ENCODE peak calls at places on chromosomes 12 and 14, in ten cellular contexts. Y is brain microvascular endothelial cell, E is hepatocyte, X is PC-3, D is GM23338, M is H1, B is tibial artery, O is OCI-LY7, G is MM.1S, S is heart left ventricle. T is an unnamed sample.

GRCh38 chr12:5505751-5506150 is 73.8 kb downstream of the NTF3 start:
- DNase-seq in G (no peak), M (no peak), S (no peak), O (no peak), E (no peak), Y (no peak), B (no peak), D (no peak), X (no peak), T (no peak)

GRCh38 chr12:46744256-46744655 is 81.5 kb downstream of the SLC38A4 start:
- DNase-seq in B (no peak), X (no peak), D (no peak), M (no peak), G (no peak), Y (no peak), O (no peak), S (no peak), E (no peak), T (no peak)

GRCh38 chr14:90773196-90773486 is 43.1 kb downstream of the TTC7B start:
- DNase-seq in O (no peak), M (no peak), X (no peak), B (no peak), E (no peak), D (no peak), G (no peak), Y (no peak), S (no peak), T (no peak)

GRCh38 chr14:23932639-23933038 is 20.9 kb upstream of the DHRS4 start:
- DNase-seq in S (no peak), O (no peak), B (no peak), X (no peak), Y (no peak), D (no peak), E (no peak), M (no peak), G (no peak), T (no peak)

GRCh38 chr12:69779928-69780327 is 41.3 kb downstream of the RAB3IP start:
- DNase-seq in G (no peak), X (peak; percentile 79), E (no peak), Y (peak; percentile 56), D (peak; percentile 81), S (no peak), M (peak; percentile 54), B (no peak), O (no peak), T (peak; percentile 11)

GRCh38 chr12:72209096-72209495 is 63.1 kb upstream of the TRHDE start:
- DNase-seq in X (no peak), E (no peak), D (no peak), B (no peak), O (no peak), M (no peak), Y (no peak), G (no peak), S (no peak), T (no peak)

GRCh38 chr14:24409217-24409616 is 10.4 kb downstream of the NYNRIN start:
- DNase-seq in B (no peak), X (no peak), D (no peak), E (no peak), S (no peak), G (no peak), Y (no peak), O (no peak), M (no peak), T (no peak)

GRCh38 chr12:113461666-113462065 is 10.0 kb downstream of the LHX5 start:
- DNase-seq in X (peak; percentile 57), O (peak; percentile 67), B (no peak), Y (no peak), E (no peak), D (peak; percentile 82), M (no peak), S (no peak), G (no peak), T (peak; percentile 30)

GRCh38 chr12:2739832-2740641 is 54.7 kb upstream of the FKBP4 start:
- DNase-seq in O (peak; percentile 7), M (no peak), B (no peak), D (peak; percentile 76), E (peak; percentile 19), G (no peak), X (peak; percentile 64), Y (peak; percentile 30), S (no peak), T (no peak)

GRCh38 chr12:89208661-89209096 is 143.6 kb downstream of the DUSP6 start:
- DNase-seq in M (no peak), E (no peak), B (no peak), X (no peak), G (no peak), S (no peak), O (no peak), Y (no peak), D (no peak), T (no peak)

GRCh38 chr12:82793882-82794281 is 107.2 kb downstream of the TMTC2 start:
- DNase-seq in B (no peak), E (no peak), M (no peak), D (peak; percentile 60), Y (no peak), G (no peak), O (no peak), S (no peak), X (no peak), T (no peak)

GRCh38 chr12:122994781-122995502 is 14.5 kb downstream of the ARL6IP4 start:
- DNase-seq in E (no peak), D (no peak), X (no peak), Y (no peak), B (peak; percentile 59), G (no peak), S (no peak), M (no peak), O (no peak), T (no peak)

GRCh38 chr12:98754095-98754494 is 109.0 kb downstream of the APAF1 start:
- DNase-seq in B (no peak), X (peak; percentile 94), Y (peak; percentile 83), M (no peak), O (no peak), E (peak; percentile 69), S (no peak), D (no peak), G (no peak), T (peak; percentile 20)

GRCh38 chr14:82537831-82538230 is 1004.2 kb upstream of the SEL1L start:
- DNase-seq in G (no peak), D (no peak), M (no peak), B (no peak), X (no peak), E (no peak), Y (no peak), O (no peak), S (no peak), T (no peak)

GRCh38 chr12:42326466-42327226 is 679 bp downstream of the PPHLN1 start:
- DNase-seq in G (peak; percentile 22), B (no peak), X (peak; percentile 21), S (no peak), M (no peak), E (peak; percentile 15), Y (peak; percentile 26), D (no peak), O (peak; percentile 31), T (peak; percentile 21)

GRCh38 chr14:98906123-98906995 is 365.6 kb downstream of the BCL11B start:
- DNase-seq in G (no peak), X (peak; percentile 66), E (peak; percentile 66), O (no peak), D (no peak), M (no peak), B (no peak), S (no peak), Y (no peak), T (peak; percentile 93)

GRCh38 chr12:131829795-131830334 is 1.7 kb downstream of the MMP17 start:
- DNase-seq in G (no peak), Y (no peak), D (no peak), X (no peak), M (no peak), S (no peak), O (no peak), B (no peak), E (peak; percentile 18), T (no peak)
- H3K27ac ChIP-seq in G (no peak overlapping the region), Y (no peak overlapping the region), D (no peak overlapping the region), X (no peak overlapping the region), M (no peak overlapping the region), S (no peak overlapping the region), O (no peak overlapping the region), B (peak overlapping the region; percentile 43), E (no peak overlapping the region), T (peak overlapping the region; percentile 60)

DNA sequence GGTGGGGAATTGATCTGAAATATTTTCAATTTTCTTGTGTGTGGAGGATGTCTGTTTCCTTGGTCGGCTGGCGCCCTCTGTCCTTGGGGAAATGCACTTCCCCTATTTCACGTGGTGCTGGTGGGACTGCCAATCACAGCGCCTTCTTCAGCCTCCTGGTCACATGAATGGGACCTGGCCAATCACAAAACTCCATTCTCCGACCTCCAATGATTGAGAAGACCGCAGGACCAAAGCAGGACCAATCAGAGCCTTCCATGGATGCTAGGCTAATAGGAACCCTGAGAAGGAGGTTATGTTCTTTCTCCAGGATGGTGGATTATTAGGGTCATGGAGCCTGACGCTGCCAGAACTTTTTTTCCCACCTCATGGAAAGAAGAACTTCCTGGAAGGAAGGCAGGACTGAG is 188.7 kb downstream of the TTC8 start:
- DNase-seq in S (no peak), G (no peak), O (peak; percentile 18), X (peak; percentile 59), M (no peak), Y (peak; percentile 18), E (peak; percentile 70), B (no peak), D (peak; percentile 84), T (peak; percentile 39)
- TF ChIP-seq CTCF in S (no peak), G (peak; percentile 21), O (peak; percentile 48), X (peak; percentile 71), M (peak; percentile 62), Y (peak; percentile 59), E (peak; percentile 52), B (no peak), D (peak; percentile 87), T (no peak)

DNA sequence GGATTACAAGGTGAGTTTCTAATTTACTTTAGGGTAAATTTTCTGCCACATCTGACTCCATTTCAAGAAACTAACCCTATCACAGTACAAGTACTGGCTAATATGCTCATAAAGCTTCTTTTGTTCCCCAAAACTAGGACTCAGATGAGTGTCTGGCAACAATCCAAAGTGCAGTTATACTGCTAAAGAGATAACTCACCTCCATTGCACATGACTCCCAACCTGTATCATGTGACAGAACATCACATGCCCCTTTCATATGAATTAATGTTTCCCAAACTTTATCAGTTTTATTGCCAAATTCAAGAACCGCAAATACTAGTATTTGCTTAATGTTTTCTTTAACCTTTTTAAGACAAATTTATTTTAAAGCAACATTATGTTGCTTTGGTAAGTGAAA is 3.9 kb upstream of the PPP1R12A start:
- DNase-seq in S (no peak), B (no peak), Y (no peak), G (no peak), D (no peak), E (peak; percentile 34), O (no peak), M (no peak), X (no peak), T (no peak)
- H3K27ac ChIP-seq in S (no peak overlapping the region), B (peak overlapping the region; percentile 12), Y (no peak overlapping the region), G (no peak overlapping the region), D (no peak overlapping the region), E (peak overlapping the region; percentile 1), O (no peak overlapping the region), M (no peak overlapping the region), X (no peak overlapping the region), T (no peak overlapping the region)

DNA sequence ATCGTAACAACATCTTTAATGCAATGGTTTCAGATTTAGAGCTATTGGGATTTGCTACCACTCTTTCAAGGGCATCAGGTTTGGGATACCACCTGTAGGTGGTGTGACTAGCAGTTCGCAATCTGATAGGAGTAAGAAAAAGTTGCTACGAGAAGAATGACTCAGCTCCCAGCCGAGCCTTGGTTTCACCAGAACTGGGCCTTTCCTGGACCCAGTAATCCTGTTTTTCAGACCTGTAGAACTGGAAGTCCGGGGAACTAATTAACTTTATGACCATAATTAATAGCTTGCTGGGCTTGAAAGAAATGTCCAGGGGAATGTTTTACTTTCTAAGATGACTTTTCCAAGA is 770 bp downstream of the ABHD4 start:
- DNase-seq in G (peak; percentile 57), S (no peak), Y (peak; percentile 53), M (no peak), D (peak; percentile 73), B (peak; percentile 74), X (peak; percentile 74), O (peak; percentile 53), E (peak; percentile 83), T (peak; percentile 75)
- TF ChIP-seq CTCF in G (peak; percentile 27), S (no peak), Y (peak; percentile 53), M (peak; percentile 43), D (peak; percentile 20), B (peak; percentile 43), X (peak; percentile 59), O (peak; percentile 66), E (peak; percentile 41), T (no peak)